ENCODE peak calls at places on chromosomes 7 and 10, in five cellular contexts. H is NCI-H2171 treated with DMSO at 0.1 percent for 48 hours, W is astrocyte of the spinal cord, M is sigmoid colon, T is RPMI7951. B is an unnamed sample.
A peak's percentile ranks its signal among the peaks of the same experiment; 100 is the strongest.

GRCh38 chr10:71748671-71749191 is 24.6 kb downstream of the VSIR start:
- DNase-seq in H (no peak), W (no peak), M (peak; percentile 86), T (no peak), B (peak; percentile 92)

GRCh38 chr10:47458466-47459154 is 25.3 kb downstream of the ANXA8 start:
- DNase-seq in H (no peak), W (peak; percentile 82), M (no peak), T (peak; percentile 52), B (no peak)

GRCh38 chr7:3757059-3757458 is 456.0 kb downstream of the SDK1 start:
- DNase-seq in H (no peak), W (no peak), M (no peak), T (no peak), B (no peak)

GRCh38 chr10:86747796-86748581 is 8.4 kb upstream of the BMPR1A start:
- DNase-seq in H (peak; percentile 15), W (no peak), M (no peak), T (no peak), B (no peak)

GRCh38 chr10:37965006-37965405 is 11.4 kb downstream of the ZNF25 start:
- DNase-seq in H (no peak), W (no peak), M (no peak), T (no peak), B (no peak)

GRCh38 chr7:80439894-80440811 is 71.7 kb downstream of the GNAT3 start:
- DNase-seq in H (no peak), W (peak; percentile 67), M (no peak), T (peak; percentile 29), B (no peak)

GRCh38 chr7:92916751-92917369 is 80.5 kb upstream of the CDK6 start:
- DNase-seq in H (peak; percentile 30), W (peak; percentile 64), M (no peak), T (peak; percentile 77), B (no peak)

GRCh38 chr7:5423844-5424688 is 432 bp upstream of the TNRC18 start:
- DNase-seq in H (peak; percentile 99), W (peak; percentile 100), M (peak; percentile 98), T (peak; percentile 100), B (peak; percentile 97)

GRCh38 chr7:7851381-7851780 is 117.2 kb upstream of the GLCCI1 start:
- DNase-seq in H (no peak), W (peak; percentile 24), M (no peak), T (peak; percentile 6), B (no peak)

GRCh38 chr7:82598958-82599357 is 155.4 kb upstream of the CACNA2D1 start:
- DNase-seq in H (no peak), W (peak; percentile 84), M (no peak), T (no peak), B (no peak)

GRCh38 chr10:62093863-62094291 is 174.8 kb downstream of the RTKN2 start:
- DNase-seq in H (no peak), W (peak; percentile 86), M (no peak), T (peak; percentile 75), B (no peak)

GRCh38 chr10:73625884-73626753 is 15.2 kb downstream of the MYOZ1 start:
- DNase-seq in H (peak; percentile 92), W (peak; percentile 97), M (peak; percentile 98), T (peak; percentile 95), B (peak; percentile 94)

GRCh38 chr10:112631501-112632410 is 184.7 kb downstream of the VTI1A start:
- DNase-seq in H (no peak), W (peak; percentile 29), M (no peak), T (peak; percentile 32), B (no peak)

GRCh38 chr7:81684513-81685262 is 85.2 kb downstream of the HGF start:
- DNase-seq in H (peak; percentile 99), W (peak; percentile 100), M (peak; percentile 98), T (peak; percentile 100), B (peak; percentile 87)

B was measured in cardiac septum.